ENCODE peak calls at places on chromosomes 1 and 21, in seven cellular contexts. P, Z, E, H, K, J and B are unnamed samples.

GRCh38 chr1:53740621-53741105 is 1.7 kb upstream of the GLIS1 start:
- DNase-seq in P (no peak), H (peak; percentile 77), E (no peak), J (peak; percentile 87), Z (peak; percentile 90), K (no peak), B (no peak)

GRCh38 chr1:111743679-111744101 is 4.5 kb upstream of the INKA2 start:
- DNase-seq in J (peak; percentile 84), H (peak; percentile 81), K (no peak), Z (peak; percentile 35), P (no peak), E (no peak), B (no peak)

GRCh38 chr1:111604931-111605330 is 14.7 kb upstream of the RAP1A start:
- DNase-seq in H (peak; percentile 84), J (peak; percentile 72), P (no peak), E (no peak), K (no peak), Z (peak; percentile 21), B (no peak)

GRCh38 chr1:230086152-230086551 is 19.1 kb downstream of the GALNT2 start:
- DNase-seq in Z (no peak), J (no peak), P (no peak), E (no peak), H (no peak), K (no peak), B (no peak)

GRCh38 chr21:37916795-37917142 is 512 bp upstream of the KCNJ6 start:
- DNase-seq in J (no peak), H (peak; percentile 22), Z (no peak), K (no peak), P (peak; percentile 57), E (no peak), B (no peak)

GRCh38 chr1:27961646-27962221 is 2.0 kb downstream of the XKR8 start:
- DNase-seq in H (peak; percentile 27), E (no peak), P (no peak), J (no peak), Z (no peak), K (no peak), B (no peak)

GRCh38 chr21:33367309-33367973 is 35.8 kb upstream of the IFNGR2 start:
- DNase-seq in H (no peak), Z (no peak), P (no peak), J (no peak), E (no peak), K (no peak), B (no peak)

GRCh38 chr1:29243023-29243862 is 6.9 kb downstream of the PTPRU start:
- DNase-seq in E (no peak), J (no peak), Z (no peak), K (no peak), P (no peak), H (no peak), B (no peak)

GRCh38 chr1:56424744-56425493 is 154.4 kb downstream of the PLPP3 start:
- DNase-seq in J (peak; percentile 71), K (no peak), Z (peak; percentile 62), P (no peak), H (peak; percentile 54), E (no peak), B (no peak)

GRCh38 chr1:32240140-32240951 is 6.7 kb upstream of the FAM167B start:
- DNase-seq in K (no peak), E (peak; percentile 87), J (peak; percentile 39), P (peak; percentile 89), H (peak; percentile 78), Z (peak; percentile 48), B (peak; percentile 57)

GRCh38 chr1:218171302-218171893 is 113.7 kb upstream of the RRP15 start:
- DNase-seq in K (no peak), Z (peak; percentile 69), J (peak; percentile 49), P (peak; percentile 35), H (peak; percentile 59), E (no peak), B (peak; percentile 28)

GRCh38 chr1:110390096-110390495 is 730 bp downstream of the SLC16A4 start:
- DNase-seq in K (no peak), H (peak; percentile 95), Z (peak; percentile 84), P (no peak), J (peak; percentile 89), E (peak; percentile 68), B (no peak)

GRCh38 chr1:192584951-192585350 is 9.4 kb downstream of the RGS1 start:
- DNase-seq in J (no peak), Z (peak; percentile 19), E (no peak), K (no peak), P (no peak), H (no peak), B (no peak)

GRCh38 chr21:35651166-35651565 is 409.2 kb downstream of the SETD4 start:
- DNase-seq in H (no peak), P (no peak), J (no peak), E (no peak), K (no peak), Z (no peak), B (no peak)

GRCh38 chr1:83102630-83103071 is 896.3 kb downstream of the TTLL7 start:
- DNase-seq in H (no peak), E (no peak), P (no peak), K (no peak), J (peak; percentile 19), Z (peak; percentile 91), B (no peak)

GRCh38 chr1:173122958-173123852 is 72.5 kb upstream of the TNFSF18 start:
- DNase-seq in J (peak; percentile 95), H (peak; percentile 89), K (no peak), Z (peak; percentile 98), E (peak; percentile 68), P (peak; percentile 4), B (no peak)

GRCh38 chr21:37358392-37358791 is 8.2 kb upstream of the DYRK1A start:
- DNase-seq in E (no peak), K (no peak), H (no peak), Z (no peak), J (no peak), P (no peak), B (no peak)

GRCh38 chr1:26164036-26164927 is 4.5 kb downstream of the C1orf232 start:
- DNase-seq in P (peak; percentile 92), H (peak; percentile 67), J (no peak), E (peak; percentile 77), Z (no peak), K (no peak), B (peak; percentile 44)

GRCh38 chr21:44438531-44439210 is 16.6 kb upstream of the LRRC3 start:
- DNase-seq in P (peak; percentile 85), H (no peak), Z (no peak), E (peak; percentile 22), J (no peak), K (no peak), B (no peak)

GRCh38 chr1:76865696-76866291 is 1.5 kb upstream of the ST6GALNAC5 start:
- DNase-seq in H (peak; percentile 6), E (no peak), Z (no peak), K (no peak), J (no peak), P (peak; percentile 27), B (no peak)

GRCh38 chr1:234597894-234598293 is 12.1 kb downstream of the IRF2BP2 start:
- DNase-seq in J (peak; percentile 66), Z (peak; percentile 73), P (peak; percentile 56), E (no peak), K (no peak), H (peak; percentile 67), B (peak; percentile 81)

GRCh38 chr1:96698332-96698983 is 23.1 kb upstream of the PTBP2 start:
- DNase-seq in J (peak; percentile 52), P (peak; percentile 27), H (no peak), Z (no peak), K (no peak), E (no peak), B (no peak)

GRCh38 chr1:222243902-222244301 is 304.0 kb downstream of the HHIPL2 start:
- DNase-seq in E (no peak), Z (no peak), J (peak; percentile 40), K (no peak), P (no peak), H (no peak), B (no peak)

GRCh38 chr21:26100573-26100972 is 70.0 kb downstream of the APP start:
- DNase-seq in Z (no peak), K (no peak), E (no peak), J (no peak), P (no peak), H (no peak), B (no peak)
- H3K4me3 ChIP-seq in Z (no peak overlapping the region), K (no peak overlapping the region), E (no peak overlapping the region), J (no peak overlapping the region), P (no peak overlapping the region), H (no peak overlapping the region), B (no peak overlapping the region)

GRCh38 chr1:161988413-161988812 is 35.3 kb downstream of the OLFML2B start:
- DNase-seq in H (no peak), K (no peak), E (no peak), P (no peak), Z (no peak), J (no peak), B (no peak)
- H3K27ac ChIP-seq in H (no peak overlapping the region), K (no peak overlapping the region), E (no peak overlapping the region), P (no peak overlapping the region), Z (no peak overlapping the region), J (no peak overlapping the region), B (no peak overlapping the region)

GRCh38 chr1:5728956-5729355 is 263.3 kb downstream of the NPHP4 start:
- DNase-seq in H (no peak), J (no peak), Z (no peak), P (no peak), K (no peak), E (no peak), B (no peak)
- H3K4me1 ChIP-seq in H (no peaks in the 10 kb centered on the region), J (no peaks in the 10 kb centered on the region), Z (no peaks in the 10 kb centered on the region), P (peaks cover 32% of the 10 kb centered on the region), K (no peaks in the 10 kb centered on the region), E (no peaks in the 10 kb centered on the region), B (no peaks in the 10 kb centered on the region)

GRCh38 chr1:1629430-1630190 is 2.4 kb upstream of the MMP23B start:
- DNase-seq in P (peak; percentile 42), E (peak; percentile 55), K (no peak), J (no peak), H (no peak), Z (no peak), B (peak; percentile 75)

GRCh38 chr1:1630965-1631792 is 794 bp upstream of the MMP23B start:
- DNase-seq in K (no peak), J (no peak), H (peak; percentile 60), Z (peak; percentile 71), E (peak; percentile 91), P (peak; percentile 57), B (no peak)

GRCh38 chr1:1628656-1629429 is 3.1 kb upstream of the MMP23B start:
- DNase-seq in E (peak; percentile 45), Z (no peak), H (no peak), K (no peak), J (no peak), P (no peak), B (peak; percentile 34)

GRCh38 chr1:1630191-1630964 is 1.6 kb upstream of the MMP23B start:
- DNase-seq in Z (peak; percentile 81), E (peak; percentile 90), K (peak; percentile 59), P (peak; percentile 57), H (peak; percentile 58), J (no peak), B (peak; percentile 91)

DNA sequence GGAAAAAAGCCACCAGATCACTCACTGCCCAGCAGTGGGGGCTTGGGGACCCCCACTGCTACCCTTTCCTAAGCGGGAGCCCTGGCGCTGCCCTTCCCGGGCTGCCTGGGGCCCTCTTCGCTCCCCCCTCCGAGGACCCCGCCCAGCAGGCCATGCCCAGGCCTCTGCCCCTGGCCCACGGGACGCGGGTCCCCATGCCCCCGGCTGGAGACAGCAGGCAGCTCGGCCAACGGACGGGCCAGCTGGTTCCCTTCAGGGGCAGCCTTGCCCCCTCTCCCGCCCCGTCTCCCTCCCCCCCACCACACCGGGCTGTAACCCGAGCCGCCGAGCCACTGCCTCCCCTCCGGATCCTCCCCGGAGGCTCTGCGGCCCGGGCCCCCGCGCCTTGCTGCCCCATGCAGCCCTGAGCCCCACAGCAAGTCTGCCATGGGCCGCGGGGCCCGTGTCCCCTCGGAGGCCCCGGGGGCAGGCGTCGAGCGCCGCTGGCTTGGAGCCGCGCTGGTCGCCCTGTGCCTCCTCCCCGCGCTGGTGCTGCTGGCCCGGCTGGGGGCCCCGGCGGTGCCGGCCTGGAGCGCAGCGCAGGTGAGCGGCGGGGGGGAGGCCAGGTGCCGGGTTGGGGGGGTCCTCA is at the start of gene MMP23B:
- DNase-seq in H (peak; percentile 20), P (peak; percentile 61), Z (peak; percentile 70), E (peak; percentile 82), K (no peak), J (no peak), B (no peak)
- H3K4me3 ChIP-seq in H (no peak within 1 kb of the TSS), P (no peak within 1 kb of the TSS), Z (no peak within 1 kb of the TSS), E (no peak within 1 kb of the TSS), K (no peak within 1 kb of the TSS), J (peak within 1 kb of the TSS; percentile 13), B (no peak within 1 kb of the TSS)